ENCODE peak calls at places on chromosomes 11 and 22, in seven cellular contexts. One of them, this sample, is unnamed.

GRCh38 chr11:46285594-46286033 is 8.2 kb downstream of the CREB3L1 start:
- DNase-seq in HL-60: no peak
- DNase-seq in K562: no peak
- DNase-seq in H1: no peak
- DNase-seq in transverse colon: no peak
- DNase-seq in sigmoid colon: peak
- DNase-seq in endothelial cell of umbilical vein: no peak
- DNase-seq in this sample: no peak

GRCh38 chr11:1937616-1938342 is 9.4 kb upstream of the MRPL23 start:
- DNase-seq in HL-60: no peak
- DNase-seq in K562: no peak
- DNase-seq in H1: peak
- DNase-seq in transverse colon: no peak
- DNase-seq in sigmoid colon: peak
- DNase-seq in endothelial cell of umbilical vein: no peak
- DNase-seq in this sample: no peak

GRCh38 chr11:27158763-27159679 is 118.4 kb downstream of the BBOX1 start:
- DNase-seq in HL-60: peak
- DNase-seq in K562: peak
- DNase-seq in H1: no peak
- DNase-seq in transverse colon: peak
- DNase-seq in sigmoid colon: peak
- DNase-seq in endothelial cell of umbilical vein: peak
- DNase-seq in this sample: peak

GRCh38 chr11:61632096-61632495 is 48.1 kb upstream of the DAGLA start:
- DNase-seq in HL-60: no peak
- DNase-seq in K562: no peak
- DNase-seq in H1: no peak
- DNase-seq in transverse colon: no peak
- DNase-seq in sigmoid colon: no peak
- DNase-seq in endothelial cell of umbilical vein: no peak
- DNase-seq in this sample: no peak

GRCh38 chr22:45129703-45130524 is 33.8 kb upstream of the NUP50 start:
- DNase-seq in HL-60: no peak
- DNase-seq in K562: no peak
- DNase-seq in H1: no peak
- DNase-seq in transverse colon: no peak
- DNase-seq in sigmoid colon: no peak
- DNase-seq in endothelial cell of umbilical vein: no peak
- DNase-seq in this sample: no peak

GRCh38 chr11:32087602-32088001 is 3.3 kb upstream of the RCN1 start:
- DNase-seq in HL-60: no peak
- DNase-seq in K562: peak
- DNase-seq in H1: no peak
- DNase-seq in transverse colon: no peak
- DNase-seq in sigmoid colon: no peak
- DNase-seq in endothelial cell of umbilical vein: no peak
- DNase-seq in this sample: no peak

GRCh38 chr22:37462983-37463382 is 23.2 kb downstream of the MFNG start:
- DNase-seq in HL-60: no peak
- DNase-seq in K562: peak
- DNase-seq in H1: peak
- DNase-seq in transverse colon: no peak
- DNase-seq in sigmoid colon: no peak
- DNase-seq in endothelial cell of umbilical vein: no peak
- DNase-seq in this sample: no peak

GRCh38 chr11:112605093-112605666 is 344.5 kb upstream of the PLET1 start:
- DNase-seq in HL-60: no peak
- DNase-seq in K562: no peak
- DNase-seq in H1: no peak
- DNase-seq in transverse colon: no peak
- DNase-seq in sigmoid colon: no peak
- DNase-seq in endothelial cell of umbilical vein: no peak
- DNase-seq in this sample: no peak

GRCh38 chr22:27474112-27474571 is 327.4 kb downstream of the MN1 start:
- DNase-seq in HL-60: no peak
- DNase-seq in K562: no peak
- DNase-seq in H1: no peak
- DNase-seq in transverse colon: no peak
- DNase-seq in sigmoid colon: no peak
- DNase-seq in endothelial cell of umbilical vein: no peak
- DNase-seq in this sample: no peak

GRCh38 chr11:120398184-120398583 is 62.0 kb downstream of the ARHGEF12 start:
- DNase-seq in HL-60: no peak
- DNase-seq in K562: no peak
- DNase-seq in H1: no peak
- DNase-seq in transverse colon: no peak
- DNase-seq in sigmoid colon: no peak
- DNase-seq in endothelial cell of umbilical vein: no peak
- DNase-seq in this sample: no peak

GRCh38 chr11:1755344-1756023 is 5.1 kb upstream of the IFITM10 start:
- DNase-seq in HL-60: no peak
- DNase-seq in K562: no peak
- DNase-seq in H1: no peak
- DNase-seq in transverse colon: no peak
- DNase-seq in sigmoid colon: no peak
- DNase-seq in endothelial cell of umbilical vein: no peak
- DNase-seq in this sample: peak

DNA sequence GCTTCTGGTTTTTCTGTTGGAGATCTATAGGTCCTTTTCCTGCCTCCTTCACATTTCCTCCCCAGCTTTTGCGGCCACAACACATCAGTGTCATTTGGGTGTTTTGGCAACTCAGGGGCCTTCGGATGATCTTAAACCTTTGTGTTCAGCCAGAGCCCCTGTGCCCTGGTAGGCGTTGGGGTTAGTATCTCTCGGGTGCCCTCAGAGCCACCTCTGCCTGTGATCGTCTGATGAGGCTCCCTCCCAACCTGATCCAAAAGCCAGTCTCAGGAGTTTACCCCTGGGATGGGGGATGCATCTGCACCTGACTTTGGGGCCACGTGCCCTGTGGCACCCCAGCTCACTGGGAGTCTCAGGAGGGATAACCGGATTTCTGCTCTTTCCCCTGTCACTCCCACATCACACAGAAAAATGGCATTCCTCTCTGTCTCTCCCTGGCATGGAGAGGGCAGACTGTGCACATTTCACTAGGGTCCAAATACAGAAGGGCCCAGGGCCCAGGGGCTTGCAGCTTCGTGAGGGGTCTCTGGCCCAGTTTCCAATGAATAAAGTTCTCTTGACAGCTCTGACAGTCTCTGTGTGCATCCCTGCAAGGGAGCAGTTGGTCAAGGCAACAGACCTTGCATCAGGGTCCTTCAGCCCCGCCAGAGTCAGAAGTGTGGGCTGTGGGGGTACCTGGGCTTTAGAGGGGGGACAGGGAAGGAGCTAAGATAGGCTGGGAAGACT is 2.6 kb downstream of the RNF26 start:
- DNase-seq in HL-60: no peak
- DNase-seq in K562: no peak
- DNase-seq in H1: no peak
- DNase-seq in transverse colon: no peak
- DNase-seq in sigmoid colon: no peak
- DNase-seq in endothelial cell of umbilical vein: no peak
- DNase-seq in this sample: no peak
- H3K4me3 ChIP-seq in HL-60: no peak
- H3K4me3 ChIP-seq in K562: no peak
- H3K4me3 ChIP-seq in H1: no peak
- H3K4me3 ChIP-seq in transverse colon: no peak
- H3K4me3 ChIP-seq in sigmoid colon: no peak
- H3K4me3 ChIP-seq in endothelial cell of umbilical vein: no peak
- H3K4me3 ChIP-seq in this sample: no peak

GRCh38 chr11:81135570-81135969 is 1598.1 kb downstream of the FAM181B start:
- DNase-seq in HL-60: no peak
- DNase-seq in K562: no peak
- DNase-seq in H1: no peak
- DNase-seq in transverse colon: no peak
- DNase-seq in sigmoid colon: no peak
- DNase-seq in endothelial cell of umbilical vein: no peak
- DNase-seq in this sample: no peak

DNA sequence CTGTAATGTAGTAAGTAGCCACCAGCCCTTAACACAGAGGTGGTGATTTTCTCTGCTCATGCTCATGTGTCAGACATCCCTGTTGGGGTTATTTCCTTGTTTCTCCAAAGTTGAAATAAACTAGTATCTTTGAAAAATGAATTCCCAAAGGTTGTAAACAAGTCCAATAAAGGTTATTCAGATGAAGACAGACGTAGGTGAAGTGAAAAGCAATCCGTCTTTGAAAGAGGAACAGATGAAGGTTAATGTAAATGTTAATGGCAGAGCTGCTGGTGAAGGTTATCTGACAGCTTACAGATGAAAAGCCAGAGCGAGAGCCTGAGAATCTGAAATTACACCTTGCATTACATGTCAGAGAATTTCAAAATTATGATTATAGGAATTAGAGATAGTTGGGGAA is 1604.0 kb downstream of the FAM181B start:
- DNase-seq in HL-60: no peak
- DNase-seq in K562: no peak
- DNase-seq in H1: no peak
- DNase-seq in transverse colon: no peak
- DNase-seq in sigmoid colon: no peak
- DNase-seq in endothelial cell of umbilical vein: no peak
- DNase-seq in this sample: no peak
- TF ChIP-seq POLR2AphosphoS5 in HL-60: no peak
- TF ChIP-seq POLR2AphosphoS5 in K562: no peak
- TF ChIP-seq POLR2AphosphoS5 in H1: no peak
- TF ChIP-seq POLR2AphosphoS5 in transverse colon: no peak
- TF ChIP-seq POLR2AphosphoS5 in sigmoid colon: no peak
- TF ChIP-seq POLR2AphosphoS5 in endothelial cell of umbilical vein: no peak
- TF ChIP-seq POLR2AphosphoS5 in this sample: no peak

GRCh38 chr11:57458410-57459111 is 1.8 kb upstream of the RTN4RL2 start:
- DNase-seq in HL-60: no peak
- DNase-seq in K562: peak
- DNase-seq in H1: peak
- DNase-seq in transverse colon: peak
- DNase-seq in sigmoid colon: no peak
- DNase-seq in endothelial cell of umbilical vein: no peak
- DNase-seq in this sample: no peak
- H3K4me3 ChIP-seq in HL-60: peak
- H3K4me3 ChIP-seq in K562: peak
- H3K4me3 ChIP-seq in H1: peak
- H3K4me3 ChIP-seq in transverse colon: no peak
- H3K4me3 ChIP-seq in sigmoid colon: peak
- H3K4me3 ChIP-seq in endothelial cell of umbilical vein: no peak
- H3K4me3 ChIP-seq in this sample: peak

GRCh38 chr11:132056689-132057088 is 686.3 kb downstream of the NTM start:
- DNase-seq in HL-60: no peak
- DNase-seq in K562: no peak
- DNase-seq in H1: no peak
- DNase-seq in transverse colon: no peak
- DNase-seq in sigmoid colon: no peak
- DNase-seq in endothelial cell of umbilical vein: no peak
- DNase-seq in this sample: no peak
- TF ChIP-seq POLR2AphosphoS5 in HL-60: no peak
- TF ChIP-seq POLR2AphosphoS5 in K562: no peak
- TF ChIP-seq POLR2AphosphoS5 in H1: no peak
- TF ChIP-seq POLR2AphosphoS5 in transverse colon: no peak
- TF ChIP-seq POLR2AphosphoS5 in sigmoid colon: no peak
- TF ChIP-seq POLR2AphosphoS5 in endothelial cell of umbilical vein: no peak
- TF ChIP-seq POLR2AphosphoS5 in this sample: no peak